ENCODE peak calls at places on chromosomes 16 and 17, in four cellular contexts. One of them, this sample, is unnamed.

GRCh38 chr16:4529085-4530060 is 9.2 kb downstream of the CDIP1 start:
- DNase-seq in bronchial epithelial cell: peak
- DNase-seq in right lobe of liver: no peak
- DNase-seq in MM.1S: peak
- DNase-seq in this sample: peak

GRCh38 chr17:77865109-77865611 is 93.3 kb upstream of the TNRC6C start:
- DNase-seq in bronchial epithelial cell: no peak
- DNase-seq in right lobe of liver: no peak
- DNase-seq in MM.1S: no peak
- DNase-seq in this sample: no peak

GRCh38 chr16:2229091-2229490 is 5.7 kb downstream of the E4F1 start:
- DNase-seq in bronchial epithelial cell: no peak
- DNase-seq in right lobe of liver: no peak
- DNase-seq in MM.1S: no peak
- DNase-seq in this sample: no peak

GRCh38 chr17:72101526-72101925 is 19.3 kb upstream of the SOX9 start:
- DNase-seq in bronchial epithelial cell: no peak
- DNase-seq in right lobe of liver: no peak
- DNase-seq in MM.1S: no peak
- DNase-seq in this sample: no peak

GRCh38 chr17:68581863-68582645 is 19.1 kb downstream of the FAM20A start:
- DNase-seq in bronchial epithelial cell: no peak
- DNase-seq in right lobe of liver: no peak
- DNase-seq in MM.1S: no peak
- DNase-seq in this sample: no peak

GRCh38 chr16:25297151-25297787 is 39.6 kb upstream of the ZKSCAN2 start:
- DNase-seq in bronchial epithelial cell: no peak
- DNase-seq in right lobe of liver: no peak
- DNase-seq in MM.1S: no peak
- DNase-seq in this sample: peak

GRCh38 chr16:81779540-81780320 is 639 bp downstream of the PLCG2 start:
- DNase-seq in bronchial epithelial cell: no peak
- DNase-seq in right lobe of liver: peak
- DNase-seq in MM.1S: no peak
- DNase-seq in this sample: no peak

GRCh38 chr16:88907768-88908167 is 41.3 kb upstream of the PABPN1L start:
- DNase-seq in bronchial epithelial cell: peak
- DNase-seq in right lobe of liver: no peak
- DNase-seq in MM.1S: no peak
- DNase-seq in this sample: no peak

GRCh38 chr17:37430051-37430591 is 23.4 kb downstream of the TADA2A start:
- DNase-seq in bronchial epithelial cell: peak
- DNase-seq in right lobe of liver: no peak
- DNase-seq in MM.1S: no peak
- DNase-seq in this sample: no peak

GRCh38 chr17:72381597-72382397 is 261.0 kb downstream of the SOX9 start:
- DNase-seq in bronchial epithelial cell: no peak
- DNase-seq in right lobe of liver: no peak
- DNase-seq in MM.1S: peak
- DNase-seq in this sample: no peak

GRCh38 chr17:43778337-43779144 is at the start of gene DUSP3:
- DNase-seq in bronchial epithelial cell: peak
- DNase-seq in right lobe of liver: peak
- DNase-seq in MM.1S: peak
- DNase-seq in this sample: peak

GRCh38 chr17:260031-260791 is 78.8 kb upstream of the DOC2B start:
- DNase-seq in bronchial epithelial cell: no peak
- DNase-seq in right lobe of liver: peak
- DNase-seq in MM.1S: no peak
- DNase-seq in this sample: no peak

GRCh38 chr17:68016838-68017237 is 18.7 kb upstream of the KPNA2 start:
- DNase-seq in bronchial epithelial cell: no peak
- DNase-seq in right lobe of liver: no peak
- DNase-seq in MM.1S: no peak
- DNase-seq in this sample: no peak

GRCh38 chr16:82630688-82631087 is 3.9 kb downstream of the CDH13 start:
- DNase-seq in bronchial epithelial cell: peak
- DNase-seq in right lobe of liver: no peak
- DNase-seq in MM.1S: no peak
- DNase-seq in this sample: peak

GRCh38 chr16:19874816-19875546 is 9.7 kb downstream of the GPRC5B start:
- DNase-seq in bronchial epithelial cell: no peak
- DNase-seq in right lobe of liver: no peak
- DNase-seq in MM.1S: no peak
- DNase-seq in this sample: no peak

GRCh38 chr17:3603119-3603869 is 5.9 kb downstream of the TRPV1 start:
- DNase-seq in bronchial epithelial cell: peak
- DNase-seq in right lobe of liver: no peak
- DNase-seq in MM.1S: no peak
- DNase-seq in this sample: no peak

GRCh38 chr17:4170639-4171280 is 27.8 kb downstream of the CYB5D2 start:
- DNase-seq in bronchial epithelial cell: no peak
- DNase-seq in right lobe of liver: no peak
- DNase-seq in MM.1S: no peak
- DNase-seq in this sample: no peak

GRCh38 chr17:4161560-4162221 is 18.7 kb downstream of the CYB5D2 start:
- DNase-seq in bronchial epithelial cell: no peak
- DNase-seq in right lobe of liver: no peak
- DNase-seq in MM.1S: no peak
- DNase-seq in this sample: no peak

GRCh38 chr17:75771334-75772281 is 6.6 kb upstream of the GALK1 start:
- DNase-seq in bronchial epithelial cell: peak
- DNase-seq in right lobe of liver: peak
- DNase-seq in MM.1S: no peak
- DNase-seq in this sample: no peak

GRCh38 chr17:37527249-37527851 is 37.7 kb downstream of the DUSP14 start:
- DNase-seq in bronchial epithelial cell: peak
- DNase-seq in right lobe of liver: no peak
- DNase-seq in MM.1S: peak
- DNase-seq in this sample: peak

GRCh38 chr17:16287563-16288027 is 65.7 kb downstream of the CENPV start:
- DNase-seq in bronchial epithelial cell: peak
- DNase-seq in right lobe of liver: no peak
- DNase-seq in MM.1S: no peak
- DNase-seq in this sample: peak

GRCh38 chr16:73124097-73124652 is 76.2 kb upstream of the ZFHX3 start:
- DNase-seq in bronchial epithelial cell: peak
- DNase-seq in right lobe of liver: no peak
- DNase-seq in MM.1S: no peak
- DNase-seq in this sample: no peak

GRCh38 chr17:42677921-42678781 is 1.4 kb upstream of the PLEKHH3 start:
- DNase-seq in bronchial epithelial cell: peak
- DNase-seq in right lobe of liver: peak
- DNase-seq in MM.1S: peak
- DNase-seq in this sample: peak

GRCh38 chr17:18988546-18989173 is 15.9 kb downstream of the FAM83G start:
- DNase-seq in bronchial epithelial cell: no peak
- DNase-seq in right lobe of liver: peak
- DNase-seq in MM.1S: no peak
- DNase-seq in this sample: no peak

GRCh38 chr16:31700530-31701388 is 172.8 kb upstream of the ZNF267 start:
- DNase-seq in bronchial epithelial cell: peak
- DNase-seq in right lobe of liver: peak
- DNase-seq in MM.1S: peak
- DNase-seq in this sample: peak

GRCh38 chr17:600576-601301 is 113.9 kb downstream of the VPS53 start:
- DNase-seq in bronchial epithelial cell: no peak
- DNase-seq in right lobe of liver: peak
- DNase-seq in MM.1S: no peak
- DNase-seq in this sample: no peak

GRCh38 chr16:89045181-89045815 is 48.4 kb upstream of the ACSF3 start:
- DNase-seq in bronchial epithelial cell: no peak
- DNase-seq in right lobe of liver: no peak
- DNase-seq in MM.1S: no peak
- DNase-seq in this sample: no peak

GRCh38 chr16:8590161-8590688 is at the start of gene TMEM114:
- DNase-seq in bronchial epithelial cell: no peak
- DNase-seq in right lobe of liver: no peak
- DNase-seq in MM.1S: no peak
- DNase-seq in this sample: no peak

GRCh38 chr17:43369986-43370385 is 28.8 kb upstream of the ARL4D start:
- DNase-seq in bronchial epithelial cell: no peak
- DNase-seq in right lobe of liver: no peak
- DNase-seq in MM.1S: no peak
- DNase-seq in this sample: no peak

GRCh38 chr16:53664724-53665345 is 38.8 kb downstream of the RPGRIP1L start:
- DNase-seq in bronchial epithelial cell: peak
- DNase-seq in right lobe of liver: no peak
- DNase-seq in MM.1S: no peak
- DNase-seq in this sample: no peak

GRCh38 chr17:65332375-65332774 is 195.2 kb downstream of the RGS9 start:
- DNase-seq in bronchial epithelial cell: peak
- DNase-seq in right lobe of liver: no peak
- DNase-seq in MM.1S: no peak
- DNase-seq in this sample: no peak

GRCh38 chr17:45225051-45225700 is 3.5 kb downstream of the FMNL1 start:
- DNase-seq in bronchial epithelial cell: peak
- DNase-seq in right lobe of liver: peak
- DNase-seq in MM.1S: peak
- DNase-seq in this sample: peak
- H3K4me3 ChIP-seq in bronchial epithelial cell: no peak
- H3K4me3 ChIP-seq in right lobe of liver: no peak
- H3K4me3 ChIP-seq in MM.1S: peak
- H3K4me3 ChIP-seq in this sample: peak

GRCh38 chr17:29036584-29036983 is 6.4 kb upstream of the PIPOX start:
- DNase-seq in bronchial epithelial cell: no peak
- DNase-seq in right lobe of liver: no peak
- DNase-seq in MM.1S: no peak
- DNase-seq in this sample: no peak

GRCh38 chr17:29038511-29039300 is 4.2 kb upstream of the PIPOX start:
- DNase-seq in bronchial epithelial cell: peak
- DNase-seq in right lobe of liver: no peak
- DNase-seq in MM.1S: no peak
- DNase-seq in this sample: no peak

GRCh38 chr17:29041091-29041490 is 1.9 kb upstream of the PIPOX start:
- DNase-seq in bronchial epithelial cell: no peak
- DNase-seq in right lobe of liver: no peak
- DNase-seq in MM.1S: no peak
- DNase-seq in this sample: no peak

GRCh38 chr17:29039764-29040598 is 3.0 kb upstream of the PIPOX start:
- DNase-seq in bronchial epithelial cell: peak
- DNase-seq in right lobe of liver: no peak
- DNase-seq in MM.1S: no peak
- DNase-seq in this sample: no peak

GRCh38 chr17:29037739-29038465 is 5.0 kb upstream of the PIPOX start:
- DNase-seq in bronchial epithelial cell: no peak
- DNase-seq in right lobe of liver: no peak
- DNase-seq in MM.1S: no peak
- DNase-seq in this sample: no peak
- H3K4me3 ChIP-seq in bronchial epithelial cell: no peak
- H3K4me3 ChIP-seq in right lobe of liver: no peak
- H3K4me3 ChIP-seq in MM.1S: no peak
- H3K4me3 ChIP-seq in this sample: no peak

GRCh38 chr16:15672514-15673167 is 22.6 kb downstream of the NDE1 start:
- DNase-seq in bronchial epithelial cell: peak
- DNase-seq in right lobe of liver: peak
- DNase-seq in MM.1S: no peak
- DNase-seq in this sample: peak
- H3K4me3 ChIP-seq in bronchial epithelial cell: no peak
- H3K4me3 ChIP-seq in right lobe of liver: no peak
- H3K4me3 ChIP-seq in MM.1S: no peak
- H3K4me3 ChIP-seq in this sample: peak

GRCh38 chr17:47982091-47982617 is 11.2 kb downstream of the CDK5RAP3 start:
- DNase-seq in bronchial epithelial cell: no peak
- DNase-seq in right lobe of liver: no peak
- DNase-seq in MM.1S: no peak
- DNase-seq in this sample: no peak

GRCh38 chr17:47982645-47983440 is 11.9 kb downstream of the CDK5RAP3 start:
- DNase-seq in bronchial epithelial cell: no peak
- DNase-seq in right lobe of liver: no peak
- DNase-seq in MM.1S: no peak
- DNase-seq in this sample: no peak

GRCh38 chr17:47981462-47981861 is 10.5 kb downstream of the CDK5RAP3 start:
- DNase-seq in bronchial epithelial cell: no peak
- DNase-seq in right lobe of liver: no peak
- DNase-seq in MM.1S: no peak
- DNase-seq in this sample: peak

GRCh38 chr17:47986520-47986919 is 15.6 kb downstream of the CDK5RAP3 start:
- DNase-seq in bronchial epithelial cell: no peak
- DNase-seq in right lobe of liver: no peak
- DNase-seq in MM.1S: no peak
- DNase-seq in this sample: no peak

DNA sequence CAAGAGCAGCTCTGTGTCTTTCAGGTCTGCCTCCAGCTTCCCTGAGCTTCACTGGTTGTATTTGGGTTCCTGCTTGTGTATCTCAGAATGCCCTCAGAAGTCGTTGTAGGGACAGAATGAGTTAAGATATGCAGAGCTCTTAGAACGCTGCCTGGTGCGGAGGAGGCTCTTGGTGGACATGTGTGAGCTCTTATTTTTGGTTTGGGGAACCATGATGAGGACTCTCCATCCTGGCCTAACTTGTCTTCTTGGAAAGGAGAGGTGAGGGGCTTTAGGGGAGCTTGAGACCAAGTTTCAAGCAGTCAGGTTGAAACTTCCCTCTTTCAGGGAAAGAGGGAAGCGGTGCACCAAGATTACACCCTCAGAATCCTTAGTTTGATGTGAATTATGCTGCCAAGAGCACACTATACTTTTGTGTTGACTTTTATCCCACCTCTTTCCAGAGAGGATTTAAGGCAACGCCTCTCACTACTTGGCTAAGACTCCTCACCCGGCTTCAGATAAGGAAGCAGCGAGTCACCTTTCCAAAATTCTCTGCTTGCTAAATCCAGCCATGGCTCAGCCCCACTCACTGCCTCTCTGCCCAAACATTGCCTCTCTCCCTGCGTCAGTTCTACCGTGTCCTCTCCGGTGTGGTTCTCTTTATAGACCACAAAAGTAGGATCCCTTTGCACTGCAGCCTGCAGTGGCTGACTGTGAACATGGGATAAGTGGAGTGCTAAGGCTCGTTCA is 12.7 kb downstream of the CDK5RAP3 start:
- DNase-seq in bronchial epithelial cell: no peak
- DNase-seq in right lobe of liver: no peak
- DNase-seq in MM.1S: no peak
- DNase-seq in this sample: no peak
- H3K4me3 ChIP-seq in bronchial epithelial cell: no peak
- H3K4me3 ChIP-seq in right lobe of liver: no peak
- H3K4me3 ChIP-seq in MM.1S: no peak
- H3K4me3 ChIP-seq in this sample: no peak

DNA sequence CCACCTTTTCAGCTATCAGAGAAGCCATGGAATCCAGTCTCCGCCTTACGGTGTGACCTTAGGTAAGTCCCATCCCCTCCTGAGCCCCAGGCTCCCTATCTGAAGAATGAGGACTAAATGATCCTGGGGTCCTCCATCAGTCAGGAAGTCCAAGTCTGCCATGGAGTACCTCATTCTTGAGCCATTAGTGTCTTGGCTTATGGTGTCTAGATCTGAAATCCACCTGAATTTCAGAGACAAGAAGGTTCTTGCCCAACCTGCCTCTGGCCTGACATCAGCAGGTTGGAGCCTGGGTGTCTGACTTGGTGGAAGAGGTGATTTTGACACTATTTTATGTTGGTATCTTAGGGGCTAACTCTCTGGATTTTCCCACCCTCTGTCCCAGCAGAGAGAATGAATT is 47.1 kb downstream of the CNGB1 start:
- DNase-seq in bronchial epithelial cell: peak
- DNase-seq in right lobe of liver: no peak
- DNase-seq in MM.1S: no peak
- DNase-seq in this sample: no peak
- H3K4me3 ChIP-seq in bronchial epithelial cell: no peak
- H3K4me3 ChIP-seq in right lobe of liver: no peak
- H3K4me3 ChIP-seq in MM.1S: no peak
- H3K4me3 ChIP-seq in this sample: no peak

GRCh38 chr17:9239260-9239820 is 218.0 kb downstream of the NTN1 start:
- DNase-seq in bronchial epithelial cell: no peak
- DNase-seq in right lobe of liver: no peak
- DNase-seq in MM.1S: no peak
- DNase-seq in this sample: no peak
- H3K4me3 ChIP-seq in bronchial epithelial cell: peak
- H3K4me3 ChIP-seq in right lobe of liver: peak
- H3K4me3 ChIP-seq in MM.1S: no peak
- H3K4me3 ChIP-seq in this sample: no peak